ENCODE peak calls at places on chromosome 6, in seven cellular contexts. Q is ovary, U is stomach, A is HepG2, K is transverse colon, R is A549, N is sigmoid colon. I is an unnamed sample.

GRCh38 chr6:11869656-11870340 is 91.2 kb upstream of the ADTRP start:
- DNase-seq in K (no peak), R (no peak), U (peak; percentile 77), A (no peak), N (no peak), Q (peak; percentile 66), I (no peak)

GRCh38 chr6:11460837-11461661 is 76.5 kb upstream of the TMEM170B start:
- DNase-seq in K (no peak), Q (no peak), U (no peak), N (no peak), R (no peak), A (no peak), I (no peak)

GRCh38 chr6:5030596-5031136 is 26.8 kb upstream of the RPP40 start:
- DNase-seq in Q (peak; percentile 71), U (peak; percentile 75), K (peak; percentile 85), R (peak; percentile 37), N (peak; percentile 89), A (peak; percentile 87), I (peak; percentile 47)

GRCh38 chr6:151402228-151402627 is 10.9 kb upstream of the ZBTB2 start:
- DNase-seq in N (no peak), U (no peak), A (no peak), K (no peak), R (no peak), Q (no peak), I (no peak)

GRCh38 chr6:104908031-104908430 is 48.3 kb upstream of the HACE1 start:
- DNase-seq in A (no peak), R (no peak), U (no peak), K (no peak), N (no peak), Q (no peak), I (no peak)

GRCh38 chr6:109455161-109455501 is 441 bp downstream of the MICAL1 start:
- DNase-seq in N (no peak), A (no peak), R (no peak), Q (peak; percentile 44), K (peak; percentile 63), U (no peak), I (peak; percentile 19)

GRCh38 chr6:57224769-57225515 is 2.8 kb upstream of the RAB23 start:
- DNase-seq in K (no peak), N (no peak), R (no peak), U (no peak), Q (no peak), A (no peak), I (no peak)

GRCh38 chr6:73285674-73286283 is 22.8 kb upstream of the KHDC1 start:
- DNase-seq in Q (no peak), N (no peak), R (peak; percentile 51), K (no peak), A (peak; percentile 25), U (no peak), I (no peak)

GRCh38 chr6:154266560-154267134 is 90.0 kb downstream of the IPCEF1 start:
- DNase-seq in K (no peak), N (no peak), U (no peak), Q (no peak), R (no peak), A (no peak), I (no peak)

GRCh38 chr6:66481216-66481615 is 774.2 kb upstream of the EYS start:
- DNase-seq in Q (no peak), K (no peak), U (no peak), R (no peak), N (no peak), A (no peak), I (no peak)

GRCh38 chr6:146359123-146359522 is 184.5 kb upstream of the RAB32 start:
- DNase-seq in A (no peak), K (no peak), Q (no peak), R (no peak), U (no peak), N (no peak), I (no peak)

GRCh38 chr6:126034671-126035070 is 48.3 kb downstream of the TRMT11 start:
- DNase-seq in A (no peak), U (no peak), N (no peak), R (no peak), K (no peak), Q (no peak), I (no peak)

GRCh38 chr6:126038234-126038633 is 51.9 kb downstream of the TRMT11 start:
- DNase-seq in N (no peak), A (no peak), Q (no peak), K (no peak), R (no peak), U (no peak), I (no peak)

GRCh38 chr6:126035764-126036163 is 49.4 kb downstream of the TRMT11 start:
- DNase-seq in R (no peak), U (no peak), K (no peak), Q (no peak), N (no peak), A (no peak), I (no peak)

GRCh38 chr6:126030045-126030444 is 43.7 kb downstream of the TRMT11 start:
- DNase-seq in Q (no peak), K (no peak), A (no peak), R (no peak), U (no peak), N (no peak), I (no peak)

GRCh38 chr6:126033696-126034095 is 47.4 kb downstream of the TRMT11 start:
- DNase-seq in R (peak; percentile 29), Q (no peak), U (no peak), A (peak; percentile 68), K (peak; percentile 19), N (peak; percentile 64), I (peak; percentile 40)
- TF ChIP-seq CTCF in R (peak; percentile 67), Q (no peak), U (peak; percentile 53), A (peak; percentile 78), K (peak; percentile 46), N (no peak), I (peak; percentile 17)

GRCh38 chr6:44438827-44439226 is 51.3 kb downstream of the CDC5L start:
- DNase-seq in R (no peak), U (no peak), K (no peak), N (no peak), A (no peak), Q (no peak), I (no peak)

GRCh38 chr6:44439270-44440045 is 52.0 kb downstream of the CDC5L start:
- DNase-seq in N (no peak), U (no peak), Q (no peak), R (no peak), A (no peak), K (no peak), I (no peak)

GRCh38 chr6:44442235-44442634 is 54.7 kb downstream of the CDC5L start:
- DNase-seq in K (no peak), U (no peak), Q (no peak), N (no peak), A (no peak), R (no peak), I (no peak)

GRCh38 chr6:44442833-44443444 is 55.4 kb downstream of the CDC5L start:
- DNase-seq in R (no peak), A (no peak), Q (no peak), N (no peak), K (no peak), U (no peak), I (no peak)

GRCh38 chr6:44441091-44441855 is 53.8 kb downstream of the CDC5L start:
- DNase-seq in Q (no peak), R (no peak), K (no peak), U (no peak), N (no peak), A (no peak), I (no peak)
- TF ChIP-seq EP300 in Q (no peak), R (no peak), K (no peak), U (no peak), N (no peak), A (no peak), I (no peak)

GRCh38 chr6:13415276-13415675 is 72.1 kb downstream of the GFOD1 start:
- DNase-seq in Q (no peak), U (no peak), R (no peak), A (no peak), N (no peak), K (no peak), I (no peak)
- TF ChIP-seq CTCF in Q (no peak), U (no peak), R (no peak), A (no peak), N (no peak), K (no peak), I (no peak)

GRCh38 chr6:35435075-35435837 is 16.9 kb upstream of the FANCE start:
- DNase-seq in R (no peak), A (no peak), N (no peak), Q (no peak), K (peak; percentile 90), U (peak; percentile 50), I (no peak)
- TF ChIP-seq EP300 in R (no peak), A (no peak), N (no peak), Q (no peak), K (no peak), U (no peak), I (no peak)

DNA sequence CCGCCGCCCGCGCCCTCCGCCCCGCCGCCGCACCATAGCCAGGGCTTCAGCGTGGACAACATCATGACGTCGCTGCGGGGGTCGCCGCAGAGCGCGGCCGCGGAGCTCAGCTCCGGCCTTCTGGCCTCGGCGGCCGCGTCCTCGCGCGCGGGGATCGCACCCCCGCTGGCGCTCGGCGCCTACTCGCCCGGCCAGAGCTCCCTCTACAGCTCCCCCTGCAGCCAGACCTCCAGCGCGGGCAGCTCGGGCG is 1.5 kb downstream of the FOXC1 start:
- DNase-seq in N (no peak), A (no peak), Q (no peak), K (no peak), U (no peak), R (no peak), I (no peak)
- TF ChIP-seq CTCF in N (no peak), A (peak; percentile 50), Q (no peak), K (no peak), U (no peak), R (peak; percentile 43), I (no peak)

DNA sequence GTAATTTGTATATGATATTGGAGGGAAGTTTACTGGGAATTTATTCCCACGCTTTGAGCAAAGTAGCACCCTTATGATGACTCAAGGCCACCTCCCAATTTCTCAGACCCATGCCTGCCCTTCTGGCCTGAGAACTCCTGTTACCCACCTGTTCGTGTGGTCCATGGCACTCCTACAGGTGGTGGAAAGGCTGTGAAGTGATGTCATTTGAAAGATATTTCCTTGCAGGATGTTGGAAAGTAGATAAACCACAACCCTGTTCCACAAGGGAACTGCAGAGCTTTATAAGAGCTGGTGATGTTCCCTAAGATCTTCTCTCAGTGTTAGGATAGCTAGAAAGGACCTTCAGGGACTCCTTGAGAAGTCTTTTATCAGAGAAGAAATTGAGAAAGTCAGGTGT is 70.5 kb downstream of the ADGRG6 start:
- DNase-seq in Q (no peak), U (no peak), N (no peak), K (no peak), A (no peak), R (no peak), I (no peak)
- TF ChIP-seq EP300 in Q (no peak), U (no peak), N (no peak), K (no peak), A (no peak), R (peak; percentile 19), I (no peak)

DNA sequence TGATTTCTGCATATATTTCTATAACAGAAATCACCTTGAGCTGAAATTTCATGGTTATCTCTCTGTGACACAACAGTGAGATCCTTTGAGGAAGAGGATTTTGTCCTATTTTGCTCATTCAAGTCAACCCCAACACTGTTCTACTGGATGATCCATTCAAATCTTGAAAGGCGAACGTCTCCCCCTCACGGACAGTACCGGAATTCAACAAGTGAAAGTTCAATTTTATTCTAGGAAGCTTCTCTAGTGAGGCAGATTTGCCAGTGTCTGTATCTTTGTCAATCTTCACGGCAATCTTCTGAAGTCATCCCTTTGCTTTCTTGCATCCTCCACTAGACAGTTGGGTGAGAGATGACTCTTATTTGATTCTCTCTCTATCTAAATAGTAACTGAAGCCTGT is 91.7 kb upstream of the PDE7B start:
- DNase-seq in R (peak; percentile 10), K (no peak), U (no peak), Q (no peak), N (no peak), A (peak; percentile 24), I (no peak)
- TF ChIP-seq CTCF in R (peak; percentile 26), K (no peak), U (no peak), Q (no peak), N (no peak), A (peak; percentile 47), I (no peak)

I was measured in tibial nerve.